ENCODE peak calls at places on chromosome 20, in ten cellular contexts. One of them, this sample, is unnamed.

GRCh38 chr20:33985280-33985679 is 8.4 kb upstream of the RALY start:
- DNase-seq in RWPE1: no peak
- DNase-seq in ascending aorta: no peak
- DNase-seq in heart right ventricle: no peak
- DNase-seq in GM23248: no peak
- DNase-seq in thoracic aorta: no peak
- DNase-seq in Panc1: no peak
- DNase-seq in stimulated activated CD4-positive, alpha-beta T cell treated with anti-CD3 and anti-CD28 coated beads, Interleukin-4, amount 100 ng/mL, for 48 hours: no peak
- DNase-seq in sciatic nerve: no peak
- DNase-seq in cardiac fibroblast: no peak
- DNase-seq in this sample: no peak

GRCh38 chr20:380763-381580 is 412 bp downstream of the TRIB3 start:
- DNase-seq in thoracic aorta: no peak
- DNase-seq in heart right ventricle: peak
- DNase-seq in sciatic nerve: peak
- DNase-seq in cardiac fibroblast: peak
- DNase-seq in ascending aorta: peak
- DNase-seq in stimulated activated CD4-positive, alpha-beta T cell treated with anti-CD3 and anti-CD28 coated beads, Interleukin-4, amount 100 ng/mL, for 48 hours: peak
- DNase-seq in GM23248: peak
- DNase-seq in RWPE1: peak
- DNase-seq in Panc1: no peak
- DNase-seq in this sample: no peak

GRCh38 chr20:39117486-39117885 is 155.3 kb downstream of the DHX35 start:
- DNase-seq in heart right ventricle: no peak
- DNase-seq in GM23248: peak
- DNase-seq in stimulated activated CD4-positive, alpha-beta T cell treated with anti-CD3 and anti-CD28 coated beads, Interleukin-4, amount 100 ng/mL, for 48 hours: no peak
- DNase-seq in cardiac fibroblast: peak
- DNase-seq in thoracic aorta: no peak
- DNase-seq in ascending aorta: no peak
- DNase-seq in sciatic nerve: no peak
- DNase-seq in Panc1: no peak
- DNase-seq in RWPE1: peak
- DNase-seq in this sample: no peak

GRCh38 chr20:5718896-5719595 is 31.2 kb upstream of the SHLD1 start:
- DNase-seq in GM23248: no peak
- DNase-seq in thoracic aorta: no peak
- DNase-seq in RWPE1: no peak
- DNase-seq in heart right ventricle: peak
- DNase-seq in sciatic nerve: no peak
- DNase-seq in Panc1: no peak
- DNase-seq in stimulated activated CD4-positive, alpha-beta T cell treated with anti-CD3 and anti-CD28 coated beads, Interleukin-4, amount 100 ng/mL, for 48 hours: no peak
- DNase-seq in cardiac fibroblast: peak
- DNase-seq in ascending aorta: no peak
- DNase-seq in this sample: no peak

GRCh38 chr20:19815553-19815991 is 57.5 kb downstream of the RIN2 start:
- DNase-seq in sciatic nerve: no peak
- DNase-seq in stimulated activated CD4-positive, alpha-beta T cell treated with anti-CD3 and anti-CD28 coated beads, Interleukin-4, amount 100 ng/mL, for 48 hours: no peak
- DNase-seq in Panc1: peak
- DNase-seq in cardiac fibroblast: peak
- DNase-seq in heart right ventricle: peak
- DNase-seq in ascending aorta: peak
- DNase-seq in thoracic aorta: peak
- DNase-seq in GM23248: peak
- DNase-seq in RWPE1: peak
- DNase-seq in this sample: no peak

GRCh38 chr20:32549842-32550241 is 35.3 kb downstream of the NOL4L start:
- DNase-seq in heart right ventricle: no peak
- DNase-seq in Panc1: no peak
- DNase-seq in sciatic nerve: no peak
- DNase-seq in ascending aorta: no peak
- DNase-seq in stimulated activated CD4-positive, alpha-beta T cell treated with anti-CD3 and anti-CD28 coated beads, Interleukin-4, amount 100 ng/mL, for 48 hours: no peak
- DNase-seq in thoracic aorta: no peak
- DNase-seq in GM23248: no peak
- DNase-seq in RWPE1: no peak
- DNase-seq in cardiac fibroblast: no peak
- DNase-seq in this sample: no peak

GRCh38 chr20:51570755-51571469 is 28.4 kb upstream of the NFATC2 start:
- DNase-seq in ascending aorta: peak
- DNase-seq in heart right ventricle: peak
- DNase-seq in stimulated activated CD4-positive, alpha-beta T cell treated with anti-CD3 and anti-CD28 coated beads, Interleukin-4, amount 100 ng/mL, for 48 hours: no peak
- DNase-seq in cardiac fibroblast: peak
- DNase-seq in thoracic aorta: no peak
- DNase-seq in Panc1: no peak
- DNase-seq in sciatic nerve: peak
- DNase-seq in GM23248: peak
- DNase-seq in RWPE1: no peak
- DNase-seq in this sample: no peak

GRCh38 chr20:19874328-19874727 is 116.3 kb downstream of the RIN2 start:
- DNase-seq in stimulated activated CD4-positive, alpha-beta T cell treated with anti-CD3 and anti-CD28 coated beads, Interleukin-4, amount 100 ng/mL, for 48 hours: no peak
- DNase-seq in RWPE1: no peak
- DNase-seq in thoracic aorta: no peak
- DNase-seq in ascending aorta: no peak
- DNase-seq in sciatic nerve: no peak
- DNase-seq in cardiac fibroblast: no peak
- DNase-seq in Panc1: no peak
- DNase-seq in GM23248: no peak
- DNase-seq in heart right ventricle: no peak
- DNase-seq in this sample: no peak

GRCh38 chr20:23147964-23148720 is 62.0 kb upstream of the CD93 start:
- DNase-seq in RWPE1: no peak
- DNase-seq in sciatic nerve: no peak
- DNase-seq in cardiac fibroblast: peak
- DNase-seq in ascending aorta: peak
- DNase-seq in thoracic aorta: peak
- DNase-seq in Panc1: peak
- DNase-seq in heart right ventricle: peak
- DNase-seq in GM23248: peak
- DNase-seq in stimulated activated CD4-positive, alpha-beta T cell treated with anti-CD3 and anti-CD28 coated beads, Interleukin-4, amount 100 ng/mL, for 48 hours: peak
- DNase-seq in this sample: peak

GRCh38 chr20:52305029-52305645 is 113.6 kb upstream of the ZFP64 start:
- DNase-seq in heart right ventricle: no peak
- DNase-seq in Panc1: no peak
- DNase-seq in GM23248: peak
- DNase-seq in ascending aorta: no peak
- DNase-seq in sciatic nerve: no peak
- DNase-seq in stimulated activated CD4-positive, alpha-beta T cell treated with anti-CD3 and anti-CD28 coated beads, Interleukin-4, amount 100 ng/mL, for 48 hours: no peak
- DNase-seq in cardiac fibroblast: no peak
- DNase-seq in RWPE1: no peak
- DNase-seq in thoracic aorta: no peak
- DNase-seq in this sample: no peak

GRCh38 chr20:19995220-19995863 is 21.8 kb upstream of the NAA20 start:
- DNase-seq in Panc1: no peak
- DNase-seq in ascending aorta: no peak
- DNase-seq in stimulated activated CD4-positive, alpha-beta T cell treated with anti-CD3 and anti-CD28 coated beads, Interleukin-4, amount 100 ng/mL, for 48 hours: no peak
- DNase-seq in cardiac fibroblast: peak
- DNase-seq in thoracic aorta: no peak
- DNase-seq in sciatic nerve: no peak
- DNase-seq in GM23248: peak
- DNase-seq in heart right ventricle: peak
- DNase-seq in RWPE1: no peak
- DNase-seq in this sample: no peak

GRCh38 chr20:824490-824889 is 9.0 kb upstream of the FAM110A start:
- DNase-seq in Panc1: no peak
- DNase-seq in thoracic aorta: no peak
- DNase-seq in cardiac fibroblast: no peak
- DNase-seq in heart right ventricle: no peak
- DNase-seq in stimulated activated CD4-positive, alpha-beta T cell treated with anti-CD3 and anti-CD28 coated beads, Interleukin-4, amount 100 ng/mL, for 48 hours: no peak
- DNase-seq in sciatic nerve: no peak
- DNase-seq in RWPE1: no peak
- DNase-seq in ascending aorta: no peak
- DNase-seq in GM23248: no peak
- DNase-seq in this sample: no peak

GRCh38 chr20:8386991-8387390 is 254.9 kb downstream of the PLCB1 start:
- DNase-seq in Panc1: no peak
- DNase-seq in sciatic nerve: no peak
- DNase-seq in thoracic aorta: no peak
- DNase-seq in ascending aorta: no peak
- DNase-seq in RWPE1: no peak
- DNase-seq in stimulated activated CD4-positive, alpha-beta T cell treated with anti-CD3 and anti-CD28 coated beads, Interleukin-4, amount 100 ng/mL, for 48 hours: no peak
- DNase-seq in GM23248: no peak
- DNase-seq in heart right ventricle: no peak
- DNase-seq in cardiac fibroblast: no peak
- DNase-seq in this sample: no peak

GRCh38 chr20:37376791-37377190 is 30.9 kb downstream of the SRC start:
- DNase-seq in thoracic aorta: no peak
- DNase-seq in RWPE1: no peak
- DNase-seq in cardiac fibroblast: no peak
- DNase-seq in sciatic nerve: peak
- DNase-seq in stimulated activated CD4-positive, alpha-beta T cell treated with anti-CD3 and anti-CD28 coated beads, Interleukin-4, amount 100 ng/mL, for 48 hours: no peak
- DNase-seq in heart right ventricle: no peak
- DNase-seq in ascending aorta: peak
- DNase-seq in Panc1: no peak
- DNase-seq in GM23248: no peak
- DNase-seq in this sample: no peak

GRCh38 chr20:24962182-24962492 is 13.1 kb downstream of the CST7 start:
- DNase-seq in heart right ventricle: no peak
- DNase-seq in GM23248: no peak
- DNase-seq in thoracic aorta: no peak
- DNase-seq in sciatic nerve: no peak
- DNase-seq in stimulated activated CD4-positive, alpha-beta T cell treated with anti-CD3 and anti-CD28 coated beads, Interleukin-4, amount 100 ng/mL, for 48 hours: no peak
- DNase-seq in cardiac fibroblast: no peak
- DNase-seq in Panc1: no peak
- DNase-seq in ascending aorta: no peak
- DNase-seq in RWPE1: no peak
- DNase-seq in this sample: no peak

GRCh38 chr20:38806855-38807655 is 1.6 kb downstream of the PPP1R16B start:
- DNase-seq in sciatic nerve: no peak
- DNase-seq in Panc1: no peak
- DNase-seq in heart right ventricle: no peak
- DNase-seq in cardiac fibroblast: no peak
- DNase-seq in thoracic aorta: no peak
- DNase-seq in ascending aorta: no peak
- DNase-seq in stimulated activated CD4-positive, alpha-beta T cell treated with anti-CD3 and anti-CD28 coated beads, Interleukin-4, amount 100 ng/mL, for 48 hours: no peak
- DNase-seq in GM23248: no peak
- DNase-seq in RWPE1: no peak
- DNase-seq in this sample: no peak

GRCh38 chr20:59144831-59145196 is 18.8 kb upstream of the ZNF831 start:
- DNase-seq in GM23248: no peak
- DNase-seq in sciatic nerve: no peak
- DNase-seq in cardiac fibroblast: no peak
- DNase-seq in heart right ventricle: no peak
- DNase-seq in Panc1: no peak
- DNase-seq in thoracic aorta: no peak
- DNase-seq in RWPE1: no peak
- DNase-seq in stimulated activated CD4-positive, alpha-beta T cell treated with anti-CD3 and anti-CD28 coated beads, Interleukin-4, amount 100 ng/mL, for 48 hours: no peak
- DNase-seq in ascending aorta: no peak
- DNase-seq in this sample: no peak

GRCh38 chr20:57393321-57394086 is 2.3 kb downstream of the RBM38 start:
- DNase-seq in stimulated activated CD4-positive, alpha-beta T cell treated with anti-CD3 and anti-CD28 coated beads, Interleukin-4, amount 100 ng/mL, for 48 hours: no peak
- DNase-seq in sciatic nerve: no peak
- DNase-seq in cardiac fibroblast: no peak
- DNase-seq in heart right ventricle: no peak
- DNase-seq in thoracic aorta: no peak
- DNase-seq in GM23248: no peak
- DNase-seq in ascending aorta: no peak
- DNase-seq in RWPE1: no peak
- DNase-seq in Panc1: no peak
- DNase-seq in this sample: no peak

GRCh38 chr20:62191781-62192559 is 9.1 kb downstream of the MTG2 start:
- DNase-seq in RWPE1: no peak
- DNase-seq in Panc1: no peak
- DNase-seq in sciatic nerve: no peak
- DNase-seq in thoracic aorta: no peak
- DNase-seq in GM23248: no peak
- DNase-seq in stimulated activated CD4-positive, alpha-beta T cell treated with anti-CD3 and anti-CD28 coated beads, Interleukin-4, amount 100 ng/mL, for 48 hours: no peak
- DNase-seq in cardiac fibroblast: no peak
- DNase-seq in ascending aorta: no peak
- DNase-seq in heart right ventricle: no peak
- DNase-seq in this sample: no peak

GRCh38 chr20:8094415-8094818 is 37.6 kb upstream of the PLCB1 start:
- DNase-seq in sciatic nerve: peak
- DNase-seq in thoracic aorta: peak
- DNase-seq in ascending aorta: peak
- DNase-seq in heart right ventricle: peak
- DNase-seq in cardiac fibroblast: peak
- DNase-seq in GM23248: peak
- DNase-seq in stimulated activated CD4-positive, alpha-beta T cell treated with anti-CD3 and anti-CD28 coated beads, Interleukin-4, amount 100 ng/mL, for 48 hours: no peak
- DNase-seq in RWPE1: no peak
- DNase-seq in Panc1: no peak
- DNase-seq in this sample: peak

GRCh38 chr20:43736588-43737091 is 9.8 kb upstream of the GTSF1L start:
- DNase-seq in thoracic aorta: no peak
- DNase-seq in cardiac fibroblast: peak
- DNase-seq in stimulated activated CD4-positive, alpha-beta T cell treated with anti-CD3 and anti-CD28 coated beads, Interleukin-4, amount 100 ng/mL, for 48 hours: no peak
- DNase-seq in GM23248: no peak
- DNase-seq in ascending aorta: no peak
- DNase-seq in Panc1: no peak
- DNase-seq in RWPE1: no peak
- DNase-seq in heart right ventricle: no peak
- DNase-seq in sciatic nerve: no peak
- DNase-seq in this sample: no peak

GRCh38 chr20:35791823-35792222 is 20.0 kb downstream of the PHF20 start:
- DNase-seq in cardiac fibroblast: peak
- DNase-seq in thoracic aorta: no peak
- DNase-seq in sciatic nerve: no peak
- DNase-seq in GM23248: peak
- DNase-seq in Panc1: no peak
- DNase-seq in heart right ventricle: no peak
- DNase-seq in stimulated activated CD4-positive, alpha-beta T cell treated with anti-CD3 and anti-CD28 coated beads, Interleukin-4, amount 100 ng/mL, for 48 hours: no peak
- DNase-seq in ascending aorta: no peak
- DNase-seq in RWPE1: no peak
- DNase-seq in this sample: no peak

GRCh38 chr20:50369225-50370035 is 140.8 kb upstream of the PTPN1 start:
- DNase-seq in sciatic nerve: no peak
- DNase-seq in thoracic aorta: no peak
- DNase-seq in GM23248: no peak
- DNase-seq in ascending aorta: no peak
- DNase-seq in heart right ventricle: no peak
- DNase-seq in cardiac fibroblast: no peak
- DNase-seq in stimulated activated CD4-positive, alpha-beta T cell treated with anti-CD3 and anti-CD28 coated beads, Interleukin-4, amount 100 ng/mL, for 48 hours: no peak
- DNase-seq in RWPE1: no peak
- DNase-seq in Panc1: no peak
- DNase-seq in this sample: no peak

GRCh38 chr20:48192109-48192508 is 406.8 kb upstream of the SULF2 start:
- DNase-seq in heart right ventricle: no peak
- DNase-seq in cardiac fibroblast: no peak
- DNase-seq in RWPE1: no peak
- DNase-seq in stimulated activated CD4-positive, alpha-beta T cell treated with anti-CD3 and anti-CD28 coated beads, Interleukin-4, amount 100 ng/mL, for 48 hours: no peak
- DNase-seq in ascending aorta: no peak
- DNase-seq in Panc1: no peak
- DNase-seq in GM23248: no peak
- DNase-seq in thoracic aorta: no peak
- DNase-seq in sciatic nerve: no peak
- DNase-seq in this sample: no peak

GRCh38 chr20:59165794-59166709 is 2.4 kb downstream of the ZNF831 start:
- DNase-seq in thoracic aorta: no peak
- DNase-seq in ascending aorta: no peak
- DNase-seq in heart right ventricle: no peak
- DNase-seq in cardiac fibroblast: no peak
- DNase-seq in GM23248: no peak
- DNase-seq in RWPE1: no peak
- DNase-seq in stimulated activated CD4-positive, alpha-beta T cell treated with anti-CD3 and anti-CD28 coated beads, Interleukin-4, amount 100 ng/mL, for 48 hours: no peak
- DNase-seq in sciatic nerve: no peak
- DNase-seq in Panc1: no peak
- DNase-seq in this sample: no peak

GRCh38 chr20:36235892-36236785 is at the start of gene AAR2:
- DNase-seq in stimulated activated CD4-positive, alpha-beta T cell treated with anti-CD3 and anti-CD28 coated beads, Interleukin-4, amount 100 ng/mL, for 48 hours: peak
- DNase-seq in heart right ventricle: peak
- DNase-seq in RWPE1: peak
- DNase-seq in cardiac fibroblast: peak
- DNase-seq in ascending aorta: peak
- DNase-seq in Panc1: peak
- DNase-seq in GM23248: peak
- DNase-seq in thoracic aorta: peak
- DNase-seq in sciatic nerve: peak
- DNase-seq in this sample: peak

GRCh38 chr20:910132-910839 is 5.8 kb downstream of the ANGPT4 start:
- DNase-seq in heart right ventricle: no peak
- DNase-seq in ascending aorta: peak
- DNase-seq in RWPE1: no peak
- DNase-seq in Panc1: no peak
- DNase-seq in stimulated activated CD4-positive, alpha-beta T cell treated with anti-CD3 and anti-CD28 coated beads, Interleukin-4, amount 100 ng/mL, for 48 hours: no peak
- DNase-seq in sciatic nerve: no peak
- DNase-seq in cardiac fibroblast: peak
- DNase-seq in thoracic aorta: no peak
- DNase-seq in GM23248: peak
- DNase-seq in this sample: no peak

GRCh38 chr20:63538204-63539091 is 1.3 kb upstream of the PTK6 start:
- DNase-seq in cardiac fibroblast: no peak
- DNase-seq in thoracic aorta: no peak
- DNase-seq in sciatic nerve: no peak
- DNase-seq in ascending aorta: no peak
- DNase-seq in heart right ventricle: no peak
- DNase-seq in stimulated activated CD4-positive, alpha-beta T cell treated with anti-CD3 and anti-CD28 coated beads, Interleukin-4, amount 100 ng/mL, for 48 hours: no peak
- DNase-seq in RWPE1: peak
- DNase-seq in Panc1: no peak
- DNase-seq in GM23248: no peak
- DNase-seq in this sample: no peak

This sample was measured in suprapubic skin.